ENCODE peak calls at places on chromosomes 3 and 15, in four cellular contexts. G is H9, F is IMR-90, M is mesendoderm. K is an unnamed sample.

GRCh38 chr3:153396581-153396980 is 234.6 kb downstream of the RAP2B start:
- DNase-seq in G (peak), F (no peak), M (no peak), K (no peak)

GRCh38 chr3:100100454-100100853 is 13.8 kb downstream of the FILIP1L start:
- DNase-seq in F (peak), M (no peak), G (no peak), K (no peak)

GRCh38 chr3:136787226-136787793 is 31.6 kb upstream of the SLC35G2 start:
- DNase-seq in G (no peak), M (no peak), F (peak), K (no peak)

GRCh38 chr3:190155752-190156151 is 35.1 kb upstream of the P3H2 start:
- DNase-seq in M (no peak), G (no peak), F (no peak), K (no peak)

GRCh38 chr3:133991637-133992036 is 38.1 kb downstream of the SLCO2A1 start:
- DNase-seq in F (no peak), M (no peak), G (peak), K (no peak)

GRCh38 chr15:29128671-29129070 is 141.0 kb downstream of the NSMCE3 start:
- DNase-seq in M (no peak), F (no peak), G (no peak), K (no peak)

GRCh38 chr3:187714404-187714979 is 12.1 kb upstream of the RTP2 start:
- DNase-seq in G (peak), F (peak), M (peak), K (peak)

GRCh38 chr3:125395091-125395490 is 20.0 kb upstream of the ZNF148 start:
- DNase-seq in G (no peak), M (no peak), F (no peak), K (no peak)

GRCh38 chr15:76168237-76168984 is 108.6 kb downstream of the TMEM266 start:
- DNase-seq in G (no peak), F (no peak), M (no peak), K (no peak)

GRCh38 chr15:64441852-64442251 is 18.5 kb upstream of the ZNF609 start:
- DNase-seq in G (no peak), M (no peak), F (no peak), K (no peak)

GRCh38 chr15:70269331-70269911 is 171.7 kb upstream of the TLE3 start:
- DNase-seq in G (no peak), F (no peak), M (no peak), K (no peak)

GRCh38 chr3:184737063-184737462 is 25.2 kb upstream of the MAGEF1 start:
- DNase-seq in F (no peak), M (no peak), G (no peak), K (no peak)

GRCh38 chr3:10377148-10377725 is 56.3 kb upstream of the SEC13 start:
- DNase-seq in F (no peak), G (no peak), M (no peak), K (no peak)

GRCh38 chr3:148084931-148085330 is 612.8 kb upstream of the AGTR1 start:
- DNase-seq in G (no peak), F (no peak), M (no peak), K (no peak)

GRCh38 chr3:24264748-24265158 is 229.9 kb downstream of the THRB start:
- DNase-seq in F (peak), M (peak), G (no peak), K (no peak)

GRCh38 chr15:88274534-88275460 is 18.3 kb upstream of the NTRK3 start:
- DNase-seq in G (peak), F (peak), M (peak), K (peak)

GRCh38 chr15:76994971-76995945 is at the start of gene PSTPIP1:
- DNase-seq in F (no peak), G (no peak), M (no peak), K (no peak)

GRCh38 chr3:132964267-132964666 is 73.9 kb upstream of the TMEM108 start:
- DNase-seq in M (peak), G (no peak), F (no peak), K (no peak)

GRCh38 chr15:89630260-89630659 is 25.0 kb downstream of the KIF7 start:
- DNase-seq in M (no peak), F (no peak), G (no peak), K (no peak)

GRCh38 chr3:126268866-126269265 is 88.3 kb downstream of the KLF15 start:
- DNase-seq in F (no peak), G (no peak), M (no peak), K (no peak)

GRCh38 chr3:171565671-171566070 is 105.5 kb upstream of the TNIK start:
- DNase-seq in F (peak), M (no peak), G (no peak), K (no peak)

GRCh38 chr3:16512435-16513140 is 911 bp downstream of the RFTN1 start:
- DNase-seq in F (no peak), M (peak), G (peak), K (peak)

GRCh38 chr15:31245135-31245689 is 81.4 kb upstream of the KLF13 start:
- DNase-seq in G (no peak), F (no peak), M (no peak), K (no peak)

GRCh38 chr3:179541596-179541995 is 21.1 kb upstream of the ACTL6A start:
- DNase-seq in G (no peak), M (no peak), F (no peak), K (no peak)

GRCh38 chr3:157475921-157476395 is 27.3 kb downstream of the VEPH1 start:
- DNase-seq in G (no peak), M (no peak), F (peak), K (no peak)

GRCh38 chr15:94387854-94388441 is 156.6 kb downstream of the MCTP2 start:
- DNase-seq in M (peak), F (no peak), G (no peak), K (no peak)

GRCh38 chr3:60192297-60193114 is 1058.7 kb downstream of the FHIT start:
- DNase-seq in G (no peak), M (no peak), F (no peak), K (no peak)

GRCh38 chr15:94526071-94526689 is 294.8 kb downstream of the MCTP2 start:
- DNase-seq in M (peak), G (peak), F (no peak), K (no peak)

GRCh38 chr3:11300970-11301369 is 28.8 kb downstream of the ATG7 start:
- DNase-seq in F (peak), G (no peak), M (no peak), K (no peak)

GRCh38 chr15:70185251-70185711 is 87.6 kb upstream of the TLE3 start:
- DNase-seq in F (no peak), G (no peak), M (no peak), K (no peak)

GRCh38 chr3:15262021-15262420 is 56.0 kb downstream of the CAPN7 start:
- DNase-seq in M (no peak), F (no peak), G (no peak), K (no peak)

GRCh38 chr3:111302073-111302472 is 230.5 kb downstream of the NECTIN3 start:
- DNase-seq in G (no peak), M (no peak), F (no peak), K (no peak)

GRCh38 chr15:90610220-90610619 is 80.5 kb downstream of the CRTC3 start:
- DNase-seq in G (no peak), M (no peak), F (peak), K (no peak)

GRCh38 chr15:100900136-100900894 is 18.8 kb upstream of the LRRK1 start:
- DNase-seq in F (no peak), G (no peak), M (no peak), K (no peak)

GRCh38 chr15:68332266-68332665 is 54.7 kb downstream of the FEM1B start:
- DNase-seq in M (no peak), G (no peak), F (no peak), K (no peak)

GRCh38 chr15:68335655-68336054 is 58.1 kb downstream of the FEM1B start:
- DNase-seq in G (no peak), M (no peak), F (no peak), K (no peak)

GRCh38 chr15:68335251-68335650 is 57.7 kb downstream of the FEM1B start:
- DNase-seq in F (no peak), G (no peak), M (no peak), K (no peak)

GRCh38 chr15:68333775-68334470 is 56.4 kb downstream of the FEM1B start:
- DNase-seq in M (peak), F (peak), G (no peak), K (no peak)

GRCh38 chr15:68334661-68335124 is 57.1 kb downstream of the FEM1B start:
- DNase-seq in F (peak), G (no peak), M (no peak), K (no peak)
- H2BK120ac ChIP-seq in F (peak), G (no peak), M (no peak), K (no peak)

GRCh38 chr3:127388412-127388811 is 100.6 kb upstream of the PRR20G start:
- DNase-seq in F (no peak), G (no peak), M (no peak), K (no peak)
- H2BK120ac ChIP-seq in F (no peak), G (no peak), M (no peak), K (no peak)

DNA sequence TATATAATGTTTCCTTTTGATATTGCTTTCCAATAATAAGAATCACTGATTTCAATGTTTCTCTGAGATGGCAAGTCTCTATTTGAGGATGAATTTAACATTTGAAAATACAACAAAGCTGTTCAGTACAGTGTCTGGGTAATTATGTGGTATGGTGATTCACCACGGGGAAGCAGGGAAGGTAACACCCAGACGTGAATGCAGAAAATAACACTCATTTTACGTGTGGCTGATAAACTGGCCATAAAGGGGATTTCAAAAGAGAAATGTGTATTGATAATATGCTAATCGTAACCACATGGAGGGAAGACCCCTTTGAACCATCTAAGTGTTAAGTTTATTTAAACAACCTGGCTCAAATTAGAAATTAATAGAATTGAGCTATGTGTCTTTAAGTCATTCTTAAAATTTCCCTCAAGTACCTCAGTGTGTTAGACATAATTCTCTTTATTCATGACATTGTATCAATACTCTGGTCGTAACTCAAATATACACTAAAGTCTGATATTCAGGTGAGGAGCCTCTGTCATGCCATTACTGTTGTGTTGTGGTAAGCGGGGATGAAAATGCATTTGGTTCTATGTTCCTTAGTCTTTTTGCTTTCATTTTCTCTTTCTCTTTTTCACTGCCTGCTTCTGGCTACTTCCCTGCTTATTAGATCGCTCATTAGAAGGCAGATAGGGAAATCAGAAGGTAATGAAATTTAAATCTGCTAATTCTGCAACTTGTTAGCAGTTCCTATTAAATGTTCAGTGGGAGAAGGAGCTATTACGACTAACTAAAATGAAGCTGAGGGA is 344.8 kb downstream of the GRM7 start:
- DNase-seq in G (no peak), M (no peak), F (no peak), K (no peak)
- H2BK120ac ChIP-seq in G (no peak), M (no peak), F (no peak), K (no peak)

GRCh38 chr3:4063916-4064592 is 239.1 kb upstream of the SETMAR start:
- DNase-seq in G (no peak), M (peak), F (no peak), K (no peak)
- H2BK120ac ChIP-seq in G (no peak), M (no peak), F (no peak), K (no peak)

DNA sequence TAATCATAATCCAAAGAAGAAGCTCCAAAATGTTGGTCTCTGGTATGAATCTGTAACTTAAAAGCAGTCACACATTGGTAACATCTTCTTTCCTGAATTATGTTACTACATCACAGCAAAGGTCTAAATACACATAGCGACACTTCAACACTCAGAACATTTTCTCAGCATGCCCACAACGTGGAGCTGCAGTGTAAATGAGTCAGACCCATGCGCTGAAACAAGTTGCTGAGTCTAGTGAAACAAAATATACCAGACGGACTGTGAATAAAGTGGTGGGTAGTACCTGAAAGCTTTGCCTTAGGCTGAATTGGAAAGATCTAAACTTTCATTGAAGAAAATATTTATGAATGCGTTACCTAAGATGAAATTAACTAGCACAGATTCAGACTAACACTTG is 33.2 kb upstream of the GOLGA8B start:
- DNase-seq in F (peak), M (peak), G (no peak), K (no peak)
- H2BK120ac ChIP-seq in F (no peak), M (no peak), G (no peak), K (no peak)

GRCh38 chr3:50088725-50089602 is at the start of gene RBM5:
- DNase-seq in G (peak), M (peak), F (peak), K (peak)
- H2BK120ac ChIP-seq in G (no peak), M (peak), F (peak), K (no peak)

GRCh38 chr3:150605998-150606641 is 3.0 kb downstream of the SELENOT start:
- DNase-seq in M (no peak), F (no peak), G (no peak), K (no peak)
- H2BK120ac ChIP-seq in M (no peak), F (no peak), G (no peak), K (no peak)

GRCh38 chr15:48866141-48866563 is 11.8 kb upstream of the EID1 start:
- DNase-seq in F (peak), G (no peak), M (no peak), K (no peak)

GRCh38 chr15:48868549-48868948 is 9.4 kb upstream of the EID1 start:
- DNase-seq in F (peak), G (no peak), M (no peak), K (no peak)

GRCh38 chr15:48862705-48863104 is 15.2 kb upstream of the EID1 start:
- DNase-seq in F (no peak), G (peak), M (peak), K (no peak)

GRCh38 chr15:48868018-48868417 is 9.9 kb upstream of the EID1 start:
- DNase-seq in G (no peak), F (no peak), M (no peak), K (no peak)

GRCh38 chr15:48865387-48866079 is 12.4 kb upstream of the EID1 start:
- DNase-seq in F (peak), M (peak), G (peak), K (no peak)
- H2BK120ac ChIP-seq in F (peak), M (no peak), G (no peak), K (no peak)

K was measured in H1.